ENCODE peak calls at places on chromosomes 6 and 20, in ten cellular contexts. One of them, this sample, is unnamed.

GRCh38 chr20:45323731-45324130 is 15.6 kb upstream of the MATN4 start:
- DNase-seq in ovary: no peak
- DNase-seq in K562: no peak
- DNase-seq in right atrium auricular region: no peak
- DNase-seq in MM.1S: no peak
- DNase-seq in PC-9: no peak
- DNase-seq in AG04449: no peak
- DNase-seq in cardiac muscle cell: no peak
- DNase-seq in fibroblast of the aortic adventitia: no peak
- DNase-seq in fibroblast of lung: no peak
- DNase-seq in this sample: no peak

GRCh38 chr6:64955435-64955848 is 751.6 kb downstream of the EYS start:
- DNase-seq in ovary: no peak
- DNase-seq in K562: no peak
- DNase-seq in right atrium auricular region: no peak
- DNase-seq in MM.1S: no peak
- DNase-seq in PC-9: no peak
- DNase-seq in AG04449: no peak
- DNase-seq in cardiac muscle cell: no peak
- DNase-seq in fibroblast of the aortic adventitia: no peak
- DNase-seq in fibroblast of lung: peak
- DNase-seq in this sample: no peak

GRCh38 chr6:131729550-131729949 is 18.7 kb upstream of the CTAGE9 start:
- DNase-seq in ovary: no peak
- DNase-seq in K562: no peak
- DNase-seq in right atrium auricular region: no peak
- DNase-seq in MM.1S: no peak
- DNase-seq in PC-9: no peak
- DNase-seq in AG04449: no peak
- DNase-seq in cardiac muscle cell: no peak
- DNase-seq in fibroblast of the aortic adventitia: no peak
- DNase-seq in fibroblast of lung: no peak
- DNase-seq in this sample: no peak

GRCh38 chr6:11198663-11199603 is 33.5 kb downstream of the NEDD9 start:
- DNase-seq in ovary: no peak
- DNase-seq in K562: no peak
- DNase-seq in right atrium auricular region: no peak
- DNase-seq in MM.1S: peak
- DNase-seq in PC-9: no peak
- DNase-seq in AG04449: no peak
- DNase-seq in cardiac muscle cell: no peak
- DNase-seq in fibroblast of the aortic adventitia: no peak
- DNase-seq in fibroblast of lung: no peak
- DNase-seq in this sample: no peak

GRCh38 chr20:19909696-19910095 is 107.5 kb upstream of the NAA20 start:
- DNase-seq in ovary: no peak
- DNase-seq in K562: no peak
- DNase-seq in right atrium auricular region: peak
- DNase-seq in MM.1S: no peak
- DNase-seq in PC-9: peak
- DNase-seq in AG04449: no peak
- DNase-seq in cardiac muscle cell: no peak
- DNase-seq in fibroblast of the aortic adventitia: peak
- DNase-seq in fibroblast of lung: no peak
- DNase-seq in this sample: peak

GRCh38 chr6:165876568-165876967 is 213.5 kb upstream of the PDE10A start:
- DNase-seq in ovary: peak
- DNase-seq in K562: no peak
- DNase-seq in right atrium auricular region: peak
- DNase-seq in MM.1S: no peak
- DNase-seq in PC-9: no peak
- DNase-seq in AG04449: no peak
- DNase-seq in cardiac muscle cell: no peak
- DNase-seq in fibroblast of the aortic adventitia: peak
- DNase-seq in fibroblast of lung: peak
- DNase-seq in this sample: peak

GRCh38 chr20:6651016-6651415 is 116.5 kb upstream of the BMP2 start:
- DNase-seq in ovary: no peak
- DNase-seq in K562: no peak
- DNase-seq in right atrium auricular region: peak
- DNase-seq in MM.1S: no peak
- DNase-seq in PC-9: no peak
- DNase-seq in AG04449: no peak
- DNase-seq in cardiac muscle cell: no peak
- DNase-seq in fibroblast of the aortic adventitia: no peak
- DNase-seq in fibroblast of lung: peak
- DNase-seq in this sample: peak

GRCh38 chr6:22271044-22271443 is 25.8 kb downstream of the PRL start:
- DNase-seq in ovary: no peak
- DNase-seq in K562: no peak
- DNase-seq in right atrium auricular region: no peak
- DNase-seq in MM.1S: peak
- DNase-seq in PC-9: no peak
- DNase-seq in AG04449: no peak
- DNase-seq in cardiac muscle cell: no peak
- DNase-seq in fibroblast of the aortic adventitia: no peak
- DNase-seq in fibroblast of lung: peak
- DNase-seq in this sample: no peak

GRCh38 chr20:49286689-49287551 is 9.1 kb upstream of the ZNFX1 start:
- DNase-seq in ovary: no peak
- DNase-seq in K562: no peak
- DNase-seq in right atrium auricular region: no peak
- DNase-seq in MM.1S: no peak
- DNase-seq in PC-9: peak
- DNase-seq in AG04449: no peak
- DNase-seq in cardiac muscle cell: no peak
- DNase-seq in fibroblast of the aortic adventitia: no peak
- DNase-seq in fibroblast of lung: no peak
- DNase-seq in this sample: no peak

GRCh38 chr20:49287555-49288249 is 9.8 kb upstream of the ZNFX1 start:
- DNase-seq in ovary: no peak
- DNase-seq in K562: no peak
- DNase-seq in right atrium auricular region: no peak
- DNase-seq in MM.1S: no peak
- DNase-seq in PC-9: no peak
- DNase-seq in AG04449: no peak
- DNase-seq in cardiac muscle cell: no peak
- DNase-seq in fibroblast of the aortic adventitia: peak
- DNase-seq in fibroblast of lung: peak
- DNase-seq in this sample: peak

GRCh38 chr20:49285813-49286494 is 8.1 kb upstream of the ZNFX1 start:
- DNase-seq in ovary: no peak
- DNase-seq in K562: no peak
- DNase-seq in right atrium auricular region: no peak
- DNase-seq in MM.1S: no peak
- DNase-seq in PC-9: no peak
- DNase-seq in AG04449: no peak
- DNase-seq in cardiac muscle cell: no peak
- DNase-seq in fibroblast of the aortic adventitia: no peak
- DNase-seq in fibroblast of lung: no peak
- DNase-seq in this sample: no peak

GRCh38 chr20:49288784-49289696 is 11.2 kb upstream of the ZNFX1 start:
- DNase-seq in ovary: no peak
- DNase-seq in K562: no peak
- DNase-seq in right atrium auricular region: no peak
- DNase-seq in MM.1S: no peak
- DNase-seq in PC-9: peak
- DNase-seq in AG04449: no peak
- DNase-seq in cardiac muscle cell: no peak
- DNase-seq in fibroblast of the aortic adventitia: no peak
- DNase-seq in fibroblast of lung: no peak
- DNase-seq in this sample: no peak

DNA sequence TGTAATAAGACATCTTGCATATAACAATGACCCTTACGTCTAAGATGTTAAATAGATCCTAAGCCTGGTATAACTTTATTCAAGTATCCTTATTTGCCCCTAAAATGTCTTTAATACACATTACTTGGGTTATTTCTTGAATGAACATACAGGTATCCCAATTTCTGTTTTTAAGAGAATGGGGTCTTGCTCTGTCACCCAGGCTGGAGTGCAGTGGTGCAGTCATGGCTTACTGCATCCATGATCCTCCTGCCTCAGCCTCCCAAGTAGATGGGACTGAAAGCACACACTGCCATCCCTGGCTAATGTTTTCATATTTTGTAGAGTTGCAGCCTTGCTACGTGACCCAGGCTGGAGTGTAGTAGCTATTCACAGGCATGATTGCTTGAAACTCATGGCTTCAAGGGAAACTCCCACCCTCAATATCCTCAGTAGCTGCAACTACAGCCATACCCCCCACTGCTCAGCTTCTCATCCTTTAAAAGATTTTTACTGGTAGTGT is 10.4 kb upstream of the ZNFX1 start:
- DNase-seq in ovary: no peak
- DNase-seq in K562: no peak
- DNase-seq in right atrium auricular region: no peak
- DNase-seq in MM.1S: no peak
- DNase-seq in PC-9: no peak
- DNase-seq in AG04449: no peak
- DNase-seq in cardiac muscle cell: no peak
- DNase-seq in fibroblast of the aortic adventitia: no peak
- DNase-seq in fibroblast of lung: no peak
- DNase-seq in this sample: no peak
- H3K4me3 ChIP-seq in ovary: no peak
- H3K4me3 ChIP-seq in K562: no peak
- H3K4me3 ChIP-seq in right atrium auricular region: no peak
- H3K4me3 ChIP-seq in MM.1S: no peak
- H3K4me3 ChIP-seq in PC-9: peak
- H3K4me3 ChIP-seq in AG04449: no peak
- H3K4me3 ChIP-seq in cardiac muscle cell: no peak
- H3K4me3 ChIP-seq in fibroblast of the aortic adventitia: no peak
- H3K4me3 ChIP-seq in fibroblast of lung: no peak
- H3K4me3 ChIP-seq in this sample: no peak

GRCh38 chr6:38739532-38739931 is 24.4 kb downstream of the DNAH8 start:
- DNase-seq in ovary: no peak
- DNase-seq in K562: no peak
- DNase-seq in right atrium auricular region: no peak
- DNase-seq in MM.1S: no peak
- DNase-seq in PC-9: no peak
- DNase-seq in AG04449: no peak
- DNase-seq in cardiac muscle cell: no peak
- DNase-seq in fibroblast of the aortic adventitia: peak
- DNase-seq in fibroblast of lung: peak
- DNase-seq in this sample: peak
- TF ChIP-seq CTCF in ovary: peak
- TF ChIP-seq CTCF in K562: peak
- TF ChIP-seq CTCF in right atrium auricular region: peak
- TF ChIP-seq CTCF in MM.1S: peak
- TF ChIP-seq CTCF in PC-9: no peak
- TF ChIP-seq CTCF in AG04449: no peak
- TF ChIP-seq CTCF in cardiac muscle cell: peak
- TF ChIP-seq CTCF in fibroblast of the aortic adventitia: peak
- TF ChIP-seq CTCF in fibroblast of lung: peak
- TF ChIP-seq CTCF in this sample: peak

GRCh38 chr20:52748235-52748950 is 223.8 kb upstream of the TSHZ2 start:
- DNase-seq in ovary: no peak
- DNase-seq in K562: no peak
- DNase-seq in right atrium auricular region: no peak
- DNase-seq in MM.1S: no peak
- DNase-seq in PC-9: no peak
- DNase-seq in AG04449: no peak
- DNase-seq in cardiac muscle cell: no peak
- DNase-seq in fibroblast of the aortic adventitia: peak
- DNase-seq in fibroblast of lung: peak
- DNase-seq in this sample: peak
- H3K4me3 ChIP-seq in ovary: no peak
- H3K4me3 ChIP-seq in K562: no peak
- H3K4me3 ChIP-seq in right atrium auricular region: no peak
- H3K4me3 ChIP-seq in MM.1S: no peak
- H3K4me3 ChIP-seq in PC-9: no peak
- H3K4me3 ChIP-seq in AG04449: no peak
- H3K4me3 ChIP-seq in cardiac muscle cell: no peak
- H3K4me3 ChIP-seq in fibroblast of the aortic adventitia: no peak
- H3K4me3 ChIP-seq in fibroblast of lung: no peak
- H3K4me3 ChIP-seq in this sample: no peak

GRCh38 chr6:149862901-149863595 is 1.1 kb downstream of the LRP11 start:
- DNase-seq in ovary: peak
- DNase-seq in K562: peak
- DNase-seq in right atrium auricular region: peak
- DNase-seq in MM.1S: peak
- DNase-seq in PC-9: peak
- DNase-seq in AG04449: no peak
- DNase-seq in cardiac muscle cell: peak
- DNase-seq in fibroblast of the aortic adventitia: peak
- DNase-seq in fibroblast of lung: peak
- DNase-seq in this sample: peak
- TF ChIP-seq CTCF in ovary: no peak
- TF ChIP-seq CTCF in K562: no peak
- TF ChIP-seq CTCF in right atrium auricular region: no peak
- TF ChIP-seq CTCF in MM.1S: no peak
- TF ChIP-seq CTCF in PC-9: no peak
- TF ChIP-seq CTCF in AG04449: no peak
- TF ChIP-seq CTCF in cardiac muscle cell: no peak
- TF ChIP-seq CTCF in fibroblast of the aortic adventitia: no peak
- TF ChIP-seq CTCF in fibroblast of lung: no peak
- TF ChIP-seq CTCF in this sample: no peak

GRCh38 chr20:59004493-59004762 is 2.6 kb downstream of the CTSZ start:
- DNase-seq in ovary: no peak
- DNase-seq in K562: no peak
- DNase-seq in right atrium auricular region: no peak
- DNase-seq in MM.1S: no peak
- DNase-seq in PC-9: no peak
- DNase-seq in AG04449: no peak
- DNase-seq in cardiac muscle cell: no peak
- DNase-seq in fibroblast of the aortic adventitia: no peak
- DNase-seq in fibroblast of lung: no peak
- DNase-seq in this sample: no peak
- H3K4me3 ChIP-seq in ovary: no peak
- H3K4me3 ChIP-seq in K562: no peak
- H3K4me3 ChIP-seq in right atrium auricular region: peak
- H3K4me3 ChIP-seq in MM.1S: peak
- H3K4me3 ChIP-seq in PC-9: no peak
- H3K4me3 ChIP-seq in AG04449: no peak
- H3K4me3 ChIP-seq in cardiac muscle cell: no peak
- H3K4me3 ChIP-seq in fibroblast of the aortic adventitia: no peak
- H3K4me3 ChIP-seq in fibroblast of lung: no peak
- H3K4me3 ChIP-seq in this sample: no peak

DNA sequence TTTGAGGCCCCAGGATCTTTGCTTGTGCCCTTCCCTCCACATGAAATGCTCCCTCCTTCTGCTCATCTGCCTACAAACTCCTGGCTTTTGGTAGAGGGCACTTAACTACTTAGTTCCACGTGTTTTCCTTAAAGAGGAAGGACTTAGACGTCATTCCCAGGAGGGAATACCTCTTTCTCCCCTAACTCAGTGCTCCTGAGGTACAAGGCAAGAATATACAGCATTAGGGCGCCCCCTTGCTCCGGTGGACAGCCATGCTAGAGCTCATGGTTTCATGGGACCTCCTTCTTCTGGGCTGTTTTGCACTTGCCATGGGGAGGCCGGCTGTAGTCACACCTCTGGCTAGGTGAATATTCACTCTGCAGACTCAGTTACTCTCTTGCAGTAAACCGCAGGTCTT is 93.8 kb upstream of the LY86 start:
- DNase-seq in ovary: no peak
- DNase-seq in K562: peak
- DNase-seq in right atrium auricular region: no peak
- DNase-seq in MM.1S: peak
- DNase-seq in PC-9: no peak
- DNase-seq in AG04449: no peak
- DNase-seq in cardiac muscle cell: peak
- DNase-seq in fibroblast of the aortic adventitia: no peak
- DNase-seq in fibroblast of lung: no peak
- DNase-seq in this sample: no peak
- TF ChIP-seq CTCF in ovary: no peak
- TF ChIP-seq CTCF in K562: peak
- TF ChIP-seq CTCF in right atrium auricular region: peak
- TF ChIP-seq CTCF in MM.1S: peak
- TF ChIP-seq CTCF in PC-9: no peak
- TF ChIP-seq CTCF in AG04449: peak
- TF ChIP-seq CTCF in cardiac muscle cell: no peak
- TF ChIP-seq CTCF in fibroblast of the aortic adventitia: no peak
- TF ChIP-seq CTCF in fibroblast of lung: no peak
- TF ChIP-seq CTCF in this sample: no peak

This sample was measured in fibroblast of pulmonary artery.